ENCODE peak calls at places on chromosomes 13 and 19, in six cellular contexts. One of them, this sample, is unnamed.

GRCh38 chr19:55344444-55344843 is 4.8 kb downstream of the KMT5C start:
- DNase-seq in HAP-1: no peak
- DNase-seq in ovary: no peak
- DNase-seq in fibroblast of villous mesenchyme: peak; percentile 44
- DNase-seq in left ventricle myocardium inferior: no peak
- DNase-seq in cardiac muscle cell: no peak
- DNase-seq in this sample: peak; percentile 63

GRCh38 chr13:80237646-80238045 is 103.3 kb downstream of the SPRY2 start:
- DNase-seq in cardiac muscle cell: no peak
- DNase-seq in left ventricle myocardium inferior: no peak
- DNase-seq in HAP-1: no peak
- DNase-seq in ovary: no peak
- DNase-seq in fibroblast of villous mesenchyme: peak; percentile 14
- DNase-seq in this sample: no peak

GRCh38 chr19:55649579-55650557 is 1.9 kb downstream of the CCDC106 start:
- DNase-seq in fibroblast of villous mesenchyme: no peak
- DNase-seq in HAP-1: no peak
- DNase-seq in ovary: peak; percentile 41
- DNase-seq in left ventricle myocardium inferior: no peak
- DNase-seq in cardiac muscle cell: no peak
- DNase-seq in this sample: no peak

GRCh38 chr13:107962209-107962608 is 253.1 kb downstream of the LIG4 start:
- DNase-seq in left ventricle myocardium inferior: no peak
- DNase-seq in fibroblast of villous mesenchyme: no peak
- DNase-seq in ovary: no peak
- DNase-seq in cardiac muscle cell: no peak
- DNase-seq in HAP-1: no peak
- DNase-seq in this sample: no peak

GRCh38 chr19:17775245-17775927 is 19.6 kb upstream of the B3GNT3 start:
- DNase-seq in fibroblast of villous mesenchyme: peak; percentile 37
- DNase-seq in HAP-1: peak; percentile 84
- DNase-seq in left ventricle myocardium inferior: no peak
- DNase-seq in ovary: no peak
- DNase-seq in cardiac muscle cell: peak; percentile 43
- DNase-seq in this sample: peak; percentile 43

GRCh38 chr13:114066956-114067355 is 65.5 kb downstream of the RASA3 start:
- DNase-seq in ovary: no peak
- DNase-seq in cardiac muscle cell: no peak
- DNase-seq in left ventricle myocardium inferior: no peak
- DNase-seq in fibroblast of villous mesenchyme: no peak
- DNase-seq in HAP-1: no peak
- DNase-seq in this sample: no peak

GRCh38 chr19:11044436-11044835 is 44.8 kb upstream of the LDLR start:
- DNase-seq in HAP-1: no peak
- DNase-seq in left ventricle myocardium inferior: no peak
- DNase-seq in ovary: peak; percentile 54
- DNase-seq in cardiac muscle cell: no peak
- DNase-seq in fibroblast of villous mesenchyme: peak; percentile 78
- DNase-seq in this sample: no peak

GRCh38 chr13:94886191-94886590 is 173.8 kb upstream of the SOX21 start:
- DNase-seq in cardiac muscle cell: peak; percentile 17
- DNase-seq in left ventricle myocardium inferior: no peak
- DNase-seq in HAP-1: no peak
- DNase-seq in ovary: no peak
- DNase-seq in fibroblast of villous mesenchyme: peak; percentile 14
- DNase-seq in this sample: no peak

GRCh38 chr13:112343591-112343990 is 32.6 kb upstream of the SPACA7 start:
- DNase-seq in HAP-1: no peak
- DNase-seq in fibroblast of villous mesenchyme: no peak
- DNase-seq in cardiac muscle cell: no peak
- DNase-seq in left ventricle myocardium inferior: no peak
- DNase-seq in ovary: no peak
- DNase-seq in this sample: no peak

GRCh38 chr19:17103177-17103576 is 27.6 kb downstream of the MYO9B start:
- DNase-seq in cardiac muscle cell: peak; percentile 59
- DNase-seq in ovary: no peak
- DNase-seq in fibroblast of villous mesenchyme: peak; percentile 47
- DNase-seq in left ventricle myocardium inferior: no peak
- DNase-seq in HAP-1: peak; percentile 72
- DNase-seq in this sample: peak; percentile 40

GRCh38 chr13:35744566-35745203 is 268.2 kb upstream of the MAB21L1 start:
- DNase-seq in left ventricle myocardium inferior: no peak
- DNase-seq in ovary: no peak
- DNase-seq in HAP-1: no peak
- DNase-seq in cardiac muscle cell: peak; percentile 56
- DNase-seq in fibroblast of villous mesenchyme: no peak
- DNase-seq in this sample: no peak

GRCh38 chr13:48500652-48501197 is 32.2 kb downstream of the RCBTB2 start:
- DNase-seq in cardiac muscle cell: peak; percentile 90
- DNase-seq in ovary: no peak
- DNase-seq in fibroblast of villous mesenchyme: peak; percentile 90
- DNase-seq in HAP-1: no peak
- DNase-seq in left ventricle myocardium inferior: no peak
- DNase-seq in this sample: peak; percentile 95

GRCh38 chr19:8611391-8611883 is 922 bp upstream of the ADAMTS10 start:
- DNase-seq in left ventricle myocardium inferior: no peak
- DNase-seq in fibroblast of villous mesenchyme: no peak
- DNase-seq in ovary: peak; percentile 61
- DNase-seq in HAP-1: no peak
- DNase-seq in cardiac muscle cell: peak; percentile 32
- DNase-seq in this sample: no peak

GRCh38 chr13:52599853-52600603 is 42.2 kb upstream of the HNRNPA1L2 start:
- DNase-seq in fibroblast of villous mesenchyme: peak; percentile 28
- DNase-seq in ovary: peak; percentile 47
- DNase-seq in left ventricle myocardium inferior: peak; percentile 42
- DNase-seq in HAP-1: peak; percentile 73
- DNase-seq in cardiac muscle cell: peak; percentile 53
- DNase-seq in this sample: peak; percentile 21

GRCh38 chr19:15721208-15721607 is 6.6 kb upstream of the OR10H2 start:
- DNase-seq in ovary: no peak
- DNase-seq in left ventricle myocardium inferior: no peak
- DNase-seq in cardiac muscle cell: no peak
- DNase-seq in HAP-1: no peak
- DNase-seq in fibroblast of villous mesenchyme: no peak
- DNase-seq in this sample: no peak

GRCh38 chr19:28744943-28745342 is 468.0 kb downstream of the UQCRFS1 start:
- DNase-seq in ovary: no peak
- DNase-seq in cardiac muscle cell: no peak
- DNase-seq in left ventricle myocardium inferior: no peak
- DNase-seq in HAP-1: no peak
- DNase-seq in fibroblast of villous mesenchyme: no peak
- DNase-seq in this sample: no peak

GRCh38 chr19:18869781-18870530 is 26.0 kb downstream of the CERS1 start:
- DNase-seq in cardiac muscle cell: no peak
- DNase-seq in fibroblast of villous mesenchyme: no peak
- DNase-seq in left ventricle myocardium inferior: no peak
- DNase-seq in HAP-1: peak; percentile 36
- DNase-seq in ovary: peak; percentile 37
- DNase-seq in this sample: no peak

GRCh38 chr13:61024046-61024445 is 391.6 kb downstream of the PCDH20 start:
- DNase-seq in left ventricle myocardium inferior: no peak
- DNase-seq in HAP-1: no peak
- DNase-seq in fibroblast of villous mesenchyme: no peak
- DNase-seq in cardiac muscle cell: no peak
- DNase-seq in ovary: no peak
- DNase-seq in this sample: no peak

GRCh38 chr13:51221674-51222509 is at the start of gene FAM124A:
- DNase-seq in HAP-1: peak; percentile 75
- DNase-seq in fibroblast of villous mesenchyme: peak; percentile 24
- DNase-seq in cardiac muscle cell: peak; percentile 54
- DNase-seq in ovary: peak; percentile 49
- DNase-seq in left ventricle myocardium inferior: peak; percentile 50
- DNase-seq in this sample: peak; percentile 41

GRCh38 chr13:63425131-63425530 is 2009.5 kb upstream of the PCDH20 start:
- DNase-seq in cardiac muscle cell: no peak
- DNase-seq in fibroblast of villous mesenchyme: no peak
- DNase-seq in left ventricle myocardium inferior: no peak
- DNase-seq in ovary: no peak
- DNase-seq in HAP-1: no peak
- DNase-seq in this sample: no peak

GRCh38 chr19:18915639-18916038 is 3.5 kb downstream of the COPE start:
- DNase-seq in ovary: no peak
- DNase-seq in fibroblast of villous mesenchyme: peak; percentile 33
- DNase-seq in HAP-1: peak; percentile 44
- DNase-seq in left ventricle myocardium inferior: no peak
- DNase-seq in cardiac muscle cell: peak; percentile 40
- DNase-seq in this sample: peak; percentile 64

GRCh38 chr13:74128171-74128767 is 5.9 kb downstream of the KLF12 start:
- DNase-seq in fibroblast of villous mesenchyme: peak; percentile 16
- DNase-seq in HAP-1: peak; percentile 7
- DNase-seq in ovary: no peak
- DNase-seq in left ventricle myocardium inferior: no peak
- DNase-seq in cardiac muscle cell: peak; percentile 55
- DNase-seq in this sample: peak; percentile 16

GRCh38 chr13:112238436-112238995 is 137.6 kb upstream of the SPACA7 start:
- DNase-seq in left ventricle myocardium inferior: no peak
- DNase-seq in fibroblast of villous mesenchyme: no peak
- DNase-seq in HAP-1: no peak
- DNase-seq in cardiac muscle cell: no peak
- DNase-seq in ovary: no peak
- DNase-seq in this sample: no peak

GRCh38 chr19:15129856-15130580 is 22.8 kb downstream of the SYDE1 start:
- DNase-seq in cardiac muscle cell: no peak
- DNase-seq in left ventricle myocardium inferior: no peak
- DNase-seq in fibroblast of villous mesenchyme: no peak
- DNase-seq in HAP-1: no peak
- DNase-seq in ovary: no peak
- DNase-seq in this sample: peak; percentile 95

GRCh38 chr13:26923824-26924605 is 163.4 kb upstream of the GPR12 start:
- DNase-seq in ovary: no peak
- DNase-seq in left ventricle myocardium inferior: no peak
- DNase-seq in cardiac muscle cell: peak; percentile 96
- DNase-seq in HAP-1: no peak
- DNase-seq in fibroblast of villous mesenchyme: peak; percentile 70
- DNase-seq in this sample: peak; percentile 4

GRCh38 chr19:56810260-56810659 is 30.3 kb downstream of the PEG3 start:
- DNase-seq in ovary: no peak
- DNase-seq in left ventricle myocardium inferior: no peak
- DNase-seq in cardiac muscle cell: no peak
- DNase-seq in fibroblast of villous mesenchyme: no peak
- DNase-seq in HAP-1: no peak
- DNase-seq in this sample: no peak

GRCh38 chr19:54517483-54517882 is 14.9 kb downstream of the LAIR2 start:
- DNase-seq in fibroblast of villous mesenchyme: peak; percentile 29
- DNase-seq in ovary: no peak
- DNase-seq in cardiac muscle cell: peak; percentile 46
- DNase-seq in HAP-1: peak; percentile 77
- DNase-seq in left ventricle myocardium inferior: peak; percentile 30
- DNase-seq in this sample: peak; percentile 40

DNA sequence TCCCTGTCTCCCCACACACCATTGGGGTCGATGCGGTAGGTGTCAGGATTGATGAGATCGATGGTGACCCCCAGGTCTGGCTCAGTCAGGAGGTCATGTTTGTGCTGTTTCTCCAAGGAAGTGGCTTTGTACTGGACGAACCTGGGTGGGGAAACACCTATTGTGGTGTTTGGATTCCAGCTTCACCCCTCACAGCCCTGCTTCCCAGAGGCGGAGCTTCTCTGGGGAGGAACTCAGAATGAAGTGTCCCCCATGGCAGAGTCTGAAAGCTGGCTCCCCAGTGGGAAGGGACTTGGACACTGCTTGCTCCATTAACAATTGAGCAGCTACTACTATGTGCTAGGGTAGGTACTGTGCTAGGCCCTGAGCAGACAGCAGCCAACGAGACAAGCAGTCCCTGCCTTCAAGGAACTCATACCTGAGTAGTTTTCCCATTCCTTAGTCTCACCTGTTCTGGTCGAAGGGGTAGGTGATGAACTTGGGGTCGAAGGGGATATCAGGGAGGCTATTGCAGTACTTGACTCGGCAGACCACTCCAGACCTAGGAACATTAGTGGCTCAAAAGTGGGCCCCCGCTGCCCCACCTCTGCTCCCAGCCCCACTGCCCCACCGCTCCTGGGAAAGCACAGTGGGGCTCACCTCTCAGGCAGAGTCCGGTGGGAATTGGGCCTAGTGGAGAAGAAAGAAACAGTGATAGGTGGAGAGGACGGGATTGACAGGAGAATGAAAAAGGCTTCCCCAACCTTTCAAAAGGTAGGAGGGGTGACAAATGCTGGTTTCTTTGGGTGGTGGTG is 1.1 kb downstream of the PAF1 start:
- DNase-seq in cardiac muscle cell: no peak
- DNase-seq in fibroblast of villous mesenchyme: no peak
- DNase-seq in left ventricle myocardium inferior: no peak
- DNase-seq in HAP-1: no peak
- DNase-seq in ovary: no peak
- DNase-seq in this sample: no peak
- H3K4me3 ChIP-seq in cardiac muscle cell: peak overlapping the region; percentile 92
- H3K4me3 ChIP-seq in fibroblast of villous mesenchyme: peak overlapping the region; percentile 78
- H3K4me3 ChIP-seq in left ventricle myocardium inferior: peak overlapping the region; percentile 99
- H3K4me3 ChIP-seq in HAP-1: peak overlapping the region; percentile 90
- H3K4me3 ChIP-seq in ovary: peak overlapping the region; percentile 68
- H3K4me3 ChIP-seq in this sample: peak overlapping the region; percentile 90

GRCh38 chr19:5154799-5155426 is 185.7 kb downstream of the PTPRS start:
- DNase-seq in ovary: no peak
- DNase-seq in HAP-1: no peak
- DNase-seq in fibroblast of villous mesenchyme: no peak
- DNase-seq in cardiac muscle cell: no peak
- DNase-seq in left ventricle myocardium inferior: no peak
- DNase-seq in this sample: no peak
- H3K4me3 ChIP-seq in ovary: no peak overlapping the region
- H3K4me3 ChIP-seq in HAP-1: no peak overlapping the region
- H3K4me3 ChIP-seq in fibroblast of villous mesenchyme: no peak overlapping the region
- H3K4me3 ChIP-seq in cardiac muscle cell: no peak overlapping the region
- H3K4me3 ChIP-seq in left ventricle myocardium inferior: no peak overlapping the region
- H3K4me3 ChIP-seq in this sample: no peak overlapping the region

GRCh38 chr19:30135358-30135757 is 193.3 kb downstream of the URI1 start:
- DNase-seq in ovary: no peak
- DNase-seq in HAP-1: no peak
- DNase-seq in left ventricle myocardium inferior: no peak
- DNase-seq in cardiac muscle cell: no peak
- DNase-seq in fibroblast of villous mesenchyme: no peak
- DNase-seq in this sample: no peak
- H3K4me3 ChIP-seq in ovary: no peak overlapping the region
- H3K4me3 ChIP-seq in HAP-1: no peak overlapping the region
- H3K4me3 ChIP-seq in left ventricle myocardium inferior: no peak overlapping the region
- H3K4me3 ChIP-seq in cardiac muscle cell: no peak overlapping the region
- H3K4me3 ChIP-seq in fibroblast of villous mesenchyme: no peak overlapping the region
- H3K4me3 ChIP-seq in this sample: no peak overlapping the region

GRCh38 chr19:3691726-3692125 is 8.5 kb downstream of the PIP5K1C start:
- DNase-seq in left ventricle myocardium inferior: no peak
- DNase-seq in ovary: no peak
- DNase-seq in fibroblast of villous mesenchyme: no peak
- DNase-seq in cardiac muscle cell: no peak
- DNase-seq in HAP-1: no peak
- DNase-seq in this sample: no peak

GRCh38 chr19:3692141-3693029 is 7.9 kb downstream of the PIP5K1C start:
- DNase-seq in ovary: no peak
- DNase-seq in HAP-1: peak; percentile 61
- DNase-seq in fibroblast of villous mesenchyme: no peak
- DNase-seq in cardiac muscle cell: no peak
- DNase-seq in left ventricle myocardium inferior: no peak
- DNase-seq in this sample: no peak

GRCh38 chr19:3691372-3691716 is 8.9 kb downstream of the PIP5K1C start:
- DNase-seq in HAP-1: no peak
- DNase-seq in left ventricle myocardium inferior: no peak
- DNase-seq in fibroblast of villous mesenchyme: no peak
- DNase-seq in ovary: no peak
- DNase-seq in cardiac muscle cell: no peak
- DNase-seq in this sample: no peak

GRCh38 chr19:3694361-3695123 is 5.7 kb downstream of the PIP5K1C start:
- DNase-seq in HAP-1: no peak
- DNase-seq in fibroblast of villous mesenchyme: no peak
- DNase-seq in cardiac muscle cell: no peak
- DNase-seq in left ventricle myocardium inferior: no peak
- DNase-seq in ovary: no peak
- DNase-seq in this sample: no peak

GRCh38 chr19:3693030-3693925 is 7.0 kb downstream of the PIP5K1C start:
- DNase-seq in cardiac muscle cell: no peak
- DNase-seq in ovary: no peak
- DNase-seq in HAP-1: no peak
- DNase-seq in left ventricle myocardium inferior: no peak
- DNase-seq in fibroblast of villous mesenchyme: no peak
- DNase-seq in this sample: no peak
- H3K4me3 ChIP-seq in cardiac muscle cell: no peak overlapping the region
- H3K4me3 ChIP-seq in ovary: no peak overlapping the region
- H3K4me3 ChIP-seq in HAP-1: no peak overlapping the region
- H3K4me3 ChIP-seq in left ventricle myocardium inferior: no peak overlapping the region
- H3K4me3 ChIP-seq in fibroblast of villous mesenchyme: no peak overlapping the region
- H3K4me3 ChIP-seq in this sample: no peak overlapping the region